ENCODE peak calls at places on chromosomes 3 and 15, in seven cellular contexts. L is esophagus squamous epithelium; Y is endodermal cell; B is CD8-positive, alpha-beta T cell; Z is AG04450; M is esophagus muscularis mucosa; C is astrocyte of the spinal cord. V is an unnamed sample.

GRCh38 chr3:128036119-128036518 is 16.1 kb upstream of the SEC61A1 start:
- DNase-seq in L (no peak), Y (no peak), B (no peak), Z (no peak), M (no peak), C (no peak), V (no peak)

GRCh38 chr15:66400351-66400774 is 13.7 kb downstream of the MAP2K1 start:
- DNase-seq in L (no peak), Y (peak; percentile 8), B (no peak), Z (no peak), M (no peak), C (peak; percentile 52), V (peak; percentile 58)

GRCh38 chr3:97795951-97796350 is 25.9 kb upstream of the CRYBG3 start:
- DNase-seq in L (no peak), Y (no peak), B (no peak), Z (no peak), M (no peak), C (no peak), V (no peak)

GRCh38 chr3:56251343-56251945 is 216.8 kb downstream of the ERC2 start:
- DNase-seq in L (no peak), Y (peak; percentile 68), B (no peak), Z (peak; percentile 6), M (no peak), C (peak; percentile 71), V (peak; percentile 80)

GRCh38 chr3:73707772-73708171 is 83.0 kb upstream of the PDZRN3 start:
- DNase-seq in L (no peak), Y (no peak), B (no peak), Z (peak; percentile 6), M (no peak), C (peak; percentile 73), V (peak; percentile 49)

GRCh38 chr3:148883163-148883562 is 18.1 kb downstream of the CPA3 start:
- DNase-seq in L (no peak), Y (no peak), B (no peak), Z (no peak), M (no peak), C (no peak), V (no peak)

GRCh38 chr3:144273611-144274010 is 302.0 kb downstream of the DIPK2A start:
- DNase-seq in L (no peak), Y (no peak), B (no peak), Z (no peak), M (no peak), C (peak; percentile 5), V (peak; percentile 10)

GRCh38 chr3:151890721-151891141 is 17.3 kb downstream of the SUCNR1 start:
- DNase-seq in L (no peak), Y (no peak), B (no peak), Z (no peak), M (no peak), C (no peak), V (no peak)

GRCh38 chr3:117068301-117068700 is 358.7 kb downstream of the TUSC7 start:
- DNase-seq in L (no peak), Y (no peak), B (no peak), Z (no peak), M (no peak), C (no peak), V (no peak)

GRCh38 chr15:59539799-59540198 is 71.8 kb upstream of the GCNT3 start:
- DNase-seq in L (no peak), Y (no peak), B (no peak), Z (no peak), M (no peak), C (no peak), V (no peak)

GRCh38 chr3:159732172-159733111 is 256.2 kb upstream of the IL12A start:
- DNase-seq in L (no peak), Y (peak; percentile 81), B (no peak), Z (peak; percentile 52), M (no peak), C (peak; percentile 89), V (peak; percentile 45)
- TF ChIP-seq CTCF in L (no peak), Y (peak; percentile 12), B (no peak), Z (peak; percentile 14), M (peak; percentile 6), C (peak; percentile 18), V (no peak)

GRCh38 chr3:81726735-81727134 is 34.7 kb downstream of the GBE1 start:
- DNase-seq in L (no peak), Y (no peak), B (no peak), Z (no peak), M (no peak), C (peak; percentile 43), V (peak; percentile 64)
- H3K4me3 ChIP-seq in L (no peak overlapping the region), Y (no peak overlapping the region), B (no peak overlapping the region), Z (no peak overlapping the region), M (no peak overlapping the region), C (no peak overlapping the region), V (peak overlapping the region; percentile 22)

DNA sequence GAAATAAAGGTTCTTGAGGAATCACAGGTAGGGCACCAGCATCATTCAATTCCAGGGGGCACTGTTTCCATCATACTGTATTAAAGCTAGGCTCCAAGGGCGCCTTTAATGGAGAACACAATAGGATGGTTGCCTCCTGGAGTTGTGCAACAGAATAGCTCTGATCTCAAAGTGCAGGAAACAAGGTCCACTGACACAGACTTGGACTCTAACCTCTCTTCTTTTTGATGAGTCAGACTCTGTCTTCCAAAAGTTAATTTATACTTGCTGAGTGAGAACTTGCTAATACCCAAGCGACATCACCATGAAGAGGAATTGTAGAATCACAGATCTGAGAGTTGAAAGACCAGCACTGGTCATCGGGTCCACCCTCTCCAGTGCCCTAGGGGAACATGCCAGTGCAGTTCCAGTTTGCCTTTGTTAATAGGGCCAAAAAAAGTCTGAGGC is 94.4 kb upstream of the PHLDB2 start:
- DNase-seq in L (no peak), Y (no peak), B (no peak), Z (no peak), M (no peak), C (no peak), V (peak; percentile 72)
- TF ChIP-seq CTCF in L (no peak), Y (peak; percentile 46), B (no peak), Z (peak; percentile 16), M (no peak), C (peak; percentile 10), V (peak; percentile 19)

DNA sequence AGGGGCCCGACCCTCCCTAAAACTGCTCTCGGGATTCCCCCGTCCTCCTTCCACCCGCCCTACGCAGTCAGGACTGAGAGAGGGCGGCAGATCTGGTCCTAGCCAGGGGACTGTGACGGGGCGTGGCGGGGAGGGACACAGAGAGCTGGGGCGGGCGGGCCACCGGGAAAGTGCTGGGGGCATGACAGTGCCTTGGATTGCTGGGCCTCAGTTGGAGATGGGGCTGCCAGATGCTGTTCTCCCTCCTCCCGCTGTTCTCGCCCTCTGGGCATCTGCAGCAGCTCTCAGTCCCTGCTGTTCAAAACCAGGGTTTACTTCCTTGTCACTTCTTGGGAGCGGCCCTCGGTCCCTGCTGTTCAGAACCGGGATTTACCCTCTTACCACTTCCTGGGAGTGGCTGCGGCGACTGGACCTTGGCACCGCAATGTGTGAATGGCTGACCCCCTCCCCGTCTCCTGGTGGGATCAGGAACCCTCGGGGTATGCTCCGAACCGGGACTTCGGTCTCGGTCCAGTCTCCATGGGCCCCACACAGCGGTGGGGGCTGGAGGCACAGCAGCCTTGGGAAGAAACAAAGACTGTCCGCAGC is 1.8 kb upstream of the RPP25 start:
- DNase-seq in L (no peak), Y (peak; percentile 83), B (no peak), Z (no peak), M (no peak), C (no peak), V (peak; percentile 52)
- H3K4me3 ChIP-seq in L (peak overlapping the region; percentile 61), Y (peak overlapping the region; percentile 81), B (no peak overlapping the region), Z (no peak overlapping the region), M (peak overlapping the region; percentile 69), C (peak overlapping the region; percentile 18), V (peak overlapping the region; percentile 57)

GRCh38 chr3:4449043-4449803 is 17.8 kb downstream of the SUMF1 start:
- DNase-seq in L (no peak), Y (no peak), B (no peak), Z (no peak), M (no peak), C (no peak), V (no peak)

DNA sequence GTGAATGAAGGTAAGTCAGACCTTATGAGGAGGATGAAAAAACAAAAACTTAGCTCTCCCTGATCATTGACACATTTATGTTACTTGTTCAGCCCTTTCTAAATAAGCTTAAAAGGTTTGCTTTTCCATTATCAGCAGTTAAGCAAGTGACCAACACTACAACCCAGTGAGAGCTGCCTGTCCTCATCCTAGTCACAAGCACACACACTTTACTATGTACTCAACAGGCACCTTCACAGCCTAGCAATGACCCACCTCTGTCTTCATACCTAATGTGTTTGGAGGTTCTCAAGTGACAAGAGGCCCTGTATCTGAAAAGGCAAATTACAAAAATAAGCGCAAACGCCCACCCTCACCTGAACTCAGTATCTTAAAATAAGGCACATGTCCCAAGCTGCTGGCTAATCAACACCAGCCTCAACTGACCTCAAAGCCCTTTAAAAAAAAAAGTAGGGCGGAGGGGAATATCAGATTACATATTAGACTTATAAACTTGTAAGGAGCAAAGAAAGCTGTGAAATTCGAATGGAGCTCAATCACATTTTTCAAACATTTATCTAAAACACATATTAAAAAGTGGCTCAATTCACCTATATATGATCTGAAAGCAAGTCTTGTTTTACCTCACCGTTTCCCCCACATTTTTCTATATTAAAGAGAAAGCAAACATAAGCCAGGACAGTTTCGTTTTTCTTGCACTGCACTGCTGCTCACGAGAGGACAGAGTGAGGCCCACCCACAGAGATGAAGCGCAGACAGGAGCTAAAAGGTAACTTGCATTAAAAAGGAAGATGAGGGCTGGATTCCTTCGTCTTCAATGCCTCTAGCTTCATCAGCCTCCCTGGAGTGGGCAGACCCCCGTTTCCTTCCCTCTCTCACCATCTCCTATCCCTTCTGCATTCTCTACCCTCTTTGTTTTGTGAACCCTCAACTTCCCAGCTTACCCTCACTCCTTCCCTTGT is 19.2 kb downstream of the SUMF1 start:
- DNase-seq in L (no peak), Y (no peak), B (no peak), Z (no peak), M (no peak), C (no peak), V (no peak)
- TF ChIP-seq CTCF in L (no peak), Y (no peak), B (no peak), Z (no peak), M (no peak), C (no peak), V (no peak)

DNA sequence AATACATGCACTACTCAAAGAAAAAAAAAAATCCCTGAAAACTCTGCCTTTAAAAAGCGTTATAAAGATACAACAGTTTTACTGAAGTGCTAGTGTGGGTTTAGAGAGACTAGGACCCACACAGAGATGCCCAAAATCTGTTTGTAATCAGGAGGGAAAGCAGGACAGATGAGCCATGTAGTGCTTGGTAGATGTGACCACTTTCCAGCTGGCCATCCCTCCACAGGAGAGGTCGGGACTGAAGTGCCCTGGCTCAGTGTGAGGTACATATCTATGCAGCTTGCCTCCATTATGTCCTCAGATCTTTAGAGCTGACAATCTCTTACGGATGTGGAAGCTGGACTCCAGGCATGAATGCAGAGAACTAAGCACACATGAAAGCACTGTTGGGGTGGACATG is 57.5 kb upstream of the NANOGP8 start:
- DNase-seq in L (no peak), Y (peak; percentile 42), B (no peak), Z (no peak), M (no peak), C (peak; percentile 4), V (peak; percentile 19)
- H3K4me3 ChIP-seq in L (no peak overlapping the region), Y (no peak overlapping the region), B (no peak overlapping the region), Z (no peak overlapping the region), M (no peak overlapping the region), C (no peak overlapping the region), V (no peak overlapping the region)

DNA sequence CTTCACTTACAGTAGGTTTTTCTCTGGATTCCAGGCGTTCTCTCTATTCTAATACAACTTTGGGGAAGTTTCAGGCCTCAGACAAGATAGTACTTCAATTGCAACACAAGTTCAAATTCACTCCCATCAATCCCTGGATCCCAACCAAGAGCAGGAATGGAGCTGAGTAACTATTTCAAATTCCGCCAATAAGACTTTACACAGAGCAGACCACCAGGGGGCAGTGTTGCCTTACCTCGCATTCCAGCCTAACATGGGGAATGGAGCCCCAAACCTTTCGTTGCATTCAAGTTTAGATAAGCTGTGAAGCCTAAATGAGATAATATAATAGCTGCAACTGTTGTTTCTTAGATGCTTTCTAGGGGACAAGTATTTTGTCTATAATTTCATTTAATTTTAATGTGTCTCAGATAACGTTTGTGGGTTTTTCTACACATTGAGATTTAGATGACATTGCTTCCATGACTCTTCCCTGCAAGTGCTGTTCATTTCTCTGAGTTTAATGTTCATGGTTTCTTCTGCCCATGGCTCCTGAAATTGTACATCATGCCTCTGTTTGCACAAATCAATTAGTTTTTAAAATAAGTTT is 186.7 kb downstream of the NSUN3 start:
- DNase-seq in L (no peak), Y (peak; percentile 94), B (peak; percentile 41), Z (peak; percentile 30), M (no peak), C (peak; percentile 61), V (peak; percentile 78)
- TF ChIP-seq CTCF in L (peak; percentile 59), Y (peak; percentile 94), B (peak; percentile 78), Z (peak; percentile 79), M (peak; percentile 59), C (peak; percentile 84), V (peak; percentile 82)

V was measured in cardiac fibroblast.